ENCODE peak calls at places on chromosomes 16 and 17, in seven cellular contexts. B is effector CD4-positive, alpha-beta T cell; Y is body of pancreas; G is GDM1; L is ELF-1; S is cortex of kidney; F is small intestine. A is an unnamed sample.

GRCh38 chr17:78557598-78558039 is 19.6 kb downstream of the DNAH17 start:
- DNase-seq in B (no peak), Y (no peak), G (no peak), L (no peak), S (no peak), F (no peak), A (no peak)

GRCh38 chr17:81955756-81956544 is 5.0 kb downstream of the NOTUM start:
- DNase-seq in B (no peak), Y (no peak), G (no peak), L (no peak), S (no peak), F (no peak), A (no peak)

GRCh38 chr17:36721560-36722120 is 120.3 kb downstream of the MRM1 start:
- DNase-seq in B (no peak), Y (no peak), G (no peak), L (no peak), S (no peak), F (no peak), A (no peak)

GRCh38 chr17:16507918-16508533 is 16.0 kb upstream of the LRRC75A start:
- DNase-seq in B (no peak), Y (no peak), G (no peak), L (no peak), S (no peak), F (peak), A (no peak)

GRCh38 chr16:6684076-6684673 is 648.5 kb upstream of the RBFOX1 start:
- DNase-seq in B (no peak), Y (peak), G (peak), L (peak), S (no peak), F (peak), A (no peak)

GRCh38 chr17:40558300-40558584 is 7.0 kb downstream of the CCR7 start:
- DNase-seq in B (no peak), Y (no peak), G (no peak), L (no peak), S (no peak), F (no peak), A (no peak)

GRCh38 chr16:81817789-81818304 is 38.8 kb downstream of the PLCG2 start:
- DNase-seq in B (no peak), Y (no peak), G (no peak), L (no peak), S (no peak), F (no peak), A (peak)

GRCh38 chr17:36529121-36529520 is 5.5 kb downstream of the MYO19 start:
- DNase-seq in B (no peak), Y (no peak), G (no peak), L (no peak), S (no peak), F (no peak), A (no peak)

GRCh38 chr16:2468725-2469398 is 2.2 kb upstream of the NTN3 start:
- DNase-seq in B (no peak), Y (no peak), G (no peak), L (peak), S (no peak), F (no peak), A (peak)

GRCh38 chr17:69820881-69821473 is 254.0 kb upstream of the KCNJ16 start:
- DNase-seq in B (no peak), Y (no peak), G (no peak), L (no peak), S (no peak), F (no peak), A (no peak)

GRCh38 chr17:38742431-38743308 is 5.5 kb downstream of the PCGF2 start:
- DNase-seq in B (no peak), Y (peak), G (no peak), L (no peak), S (no peak), F (peak), A (no peak)

GRCh38 chr17:17125136-17126084 is 80.7 kb downstream of the PLD6 start:
- DNase-seq in B (no peak), Y (no peak), G (no peak), L (no peak), S (no peak), F (no peak), A (no peak)

GRCh38 chr16:1744338-1744840 is 27.0 kb downstream of the NME3 start:
- DNase-seq in B (no peak), Y (no peak), G (no peak), L (peak), S (no peak), F (no peak), A (no peak)

GRCh38 chr17:17937958-17938357 is 34.2 kb downstream of the TOM1L2 start:
- DNase-seq in B (no peak), Y (no peak), G (no peak), L (no peak), S (no peak), F (no peak), A (no peak)

GRCh38 chr17:67374329-67375053 is 2.6 kb upstream of the PITPNC1 start:
- DNase-seq in B (peak), Y (peak), G (peak), L (peak), S (no peak), F (peak), A (peak)

GRCh38 chr17:2707721-2708584 is 3.6 kb downstream of the CLUH start:
- DNase-seq in B (no peak), Y (peak), G (no peak), L (peak), S (no peak), F (no peak), A (no peak)

GRCh38 chr17:68097161-68097805 is 61.7 kb downstream of the KPNA2 start:
- DNase-seq in B (no peak), Y (no peak), G (no peak), L (no peak), S (no peak), F (no peak), A (no peak)

GRCh38 chr17:60720763-60721531 is 43.3 kb downstream of the BCAS3 start:
- DNase-seq in B (peak), Y (peak), G (peak), L (peak), S (no peak), F (peak), A (no peak)

GRCh38 chr16:5058476-5058875 is 7.3 kb downstream of the C16orf89 start:
- DNase-seq in B (no peak), Y (no peak), G (no peak), L (peak), S (no peak), F (no peak), A (no peak)

GRCh38 chr16:15961557-15962205 is 12.3 kb downstream of the ABCC1 start:
- DNase-seq in B (no peak), Y (no peak), G (no peak), L (no peak), S (no peak), F (no peak), A (no peak)

GRCh38 chr17:39759204-39759603 is 21.5 kb downstream of the GRB7 start:
- DNase-seq in B (no peak), Y (no peak), G (no peak), L (no peak), S (no peak), F (no peak), A (no peak)

GRCh38 chr17:65696739-65697394 is 135.4 kb upstream of the AXIN2 start:
- DNase-seq in B (no peak), Y (no peak), G (no peak), L (no peak), S (no peak), F (no peak), A (no peak)

GRCh38 chr16:50269769-50270509 is 3.6 kb downstream of the ADCY7 start:
- DNase-seq in B (no peak), Y (no peak), G (no peak), L (no peak), S (no peak), F (no peak), A (no peak)

GRCh38 chr16:46857261-46857962 is 26.4 kb upstream of the C16orf87 start:
- DNase-seq in B (no peak), Y (peak), G (no peak), L (no peak), S (no peak), F (peak), A (peak)

GRCh38 chr16:80948886-80949502 is 57.7 kb downstream of the CMC2 start:
- DNase-seq in B (no peak), Y (peak), G (no peak), L (peak), S (no peak), F (peak), A (peak)

GRCh38 chr17:57819273-57819672 is 30.6 kb downstream of the MRPS23 start:
- DNase-seq in B (no peak), Y (no peak), G (no peak), L (no peak), S (no peak), F (no peak), A (no peak)

GRCh38 chr17:21066394-21066793 is 23.6 kb upstream of the USP22 start:
- DNase-seq in B (no peak), Y (no peak), G (no peak), L (no peak), S (no peak), F (no peak), A (no peak)

GRCh38 chr17:78184868-78185267 is 2.0 kb downstream of the TK1 start:
- DNase-seq in B (no peak), Y (no peak), G (no peak), L (no peak), S (no peak), F (no peak), A (no peak)

GRCh38 chr16:489606-490005 is 37.9 kb upstream of the CAPN15 start:
- DNase-seq in B (no peak), Y (no peak), G (no peak), L (no peak), S (no peak), F (no peak), A (no peak)

GRCh38 chr16:81099958-81100357 is 3.8 kb upstream of the GCSH start:
- DNase-seq in B (no peak), Y (no peak), G (no peak), L (no peak), S (no peak), F (no peak), A (no peak)

GRCh38 chr17:60087882-60088669 is 9.4 kb upstream of the HEATR6 start:
- DNase-seq in B (no peak), Y (peak), G (no peak), L (peak), S (no peak), F (peak), A (no peak)

GRCh38 chr16:57985204-57986121 is 14.5 kb upstream of the CNGB1 start:
- DNase-seq in B (no peak), Y (no peak), G (no peak), L (peak), S (no peak), F (no peak), A (no peak)

GRCh38 chr17:10130263-10130662 is 68.1 kb downstream of the GAS7 start:
- DNase-seq in B (no peak), Y (no peak), G (no peak), L (no peak), S (no peak), F (no peak), A (no peak)

GRCh38 chr16:67504190-67505021 is 21.1 kb upstream of the AGRP start:
- DNase-seq in B (no peak), Y (no peak), G (no peak), L (no peak), S (no peak), F (peak), A (no peak)

GRCh38 chr16:28830531-28830930 is 7.7 kb downstream of the ATXN2L start:
- DNase-seq in B (no peak), Y (no peak), G (no peak), L (no peak), S (no peak), F (no peak), A (no peak)